ENCODE peak calls at places on chromosomes 7 and 10, in five cellular contexts. C is transverse colon, V is neural crest cell, I is Caco-2, P is breast epithelium. H is an unnamed sample.

GRCh38 chr10:82037076-82037475 is 162.1 kb downstream of the NRG3 start:
- DNase-seq in I (no peak), P (peak; percentile 74), V (no peak), C (no peak), H (no peak)

GRCh38 chr10:116848032-116848911 is 1.0 kb upstream of the ENO4 start:
- DNase-seq in V (no peak), P (no peak), I (no peak), C (peak; percentile 24), H (no peak)

GRCh38 chr10:112687647-112688046 is 240.6 kb downstream of the VTI1A start:
- DNase-seq in I (no peak), C (no peak), P (no peak), V (no peak), H (no peak)

GRCh38 chr7:139495726-139496125 is 12.3 kb upstream of the KLRG2 start:
- DNase-seq in C (no peak), V (no peak), I (no peak), P (no peak), H (no peak)

GRCh38 chr7:46569117-46569433 is 648.0 kb upstream of the IGFBP3 start:
- DNase-seq in I (peak; percentile 56), C (no peak), P (no peak), V (no peak), H (no peak)

GRCh38 chr7:155378580-155378934 is 79.4 kb upstream of the EN2 start:
- DNase-seq in I (no peak), P (no peak), C (no peak), V (no peak), H (no peak)

GRCh38 chr10:77993612-77994011 is 35.7 kb downstream of the POLR3A start:
- DNase-seq in P (no peak), V (no peak), C (no peak), I (no peak), H (no peak)

GRCh38 chr7:43678315-43678714 is 51.0 kb downstream of the COA1 start:
- DNase-seq in C (no peak), I (no peak), V (no peak), P (no peak), H (no peak)

GRCh38 chr10:6505300-6505699 is 74.8 kb downstream of the PRKCQ start:
- DNase-seq in P (no peak), V (no peak), C (no peak), I (no peak), H (no peak)

DNA sequence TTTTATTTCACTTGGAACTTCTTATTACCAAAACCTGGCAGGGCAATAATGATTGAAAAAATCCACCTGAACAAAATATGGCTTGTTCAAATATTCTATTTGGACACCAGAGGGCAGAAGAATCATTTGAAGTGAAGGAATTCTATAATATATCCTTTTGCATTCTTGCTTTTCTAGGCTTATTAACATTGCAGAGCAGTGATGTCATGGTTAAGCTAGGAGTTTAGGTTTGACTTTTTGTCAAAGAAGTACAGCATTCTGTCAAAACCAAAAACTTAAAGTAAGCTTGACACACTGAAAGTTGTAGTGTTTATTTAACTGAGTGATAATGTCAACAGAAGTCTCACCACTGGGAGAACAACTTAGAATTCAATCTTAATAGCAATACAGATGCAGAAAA is 156.0 kb downstream of the SEMA3D start:
- DNase-seq in I (no peak), P (no peak), V (no peak), C (no peak), H (no peak)
- TF ChIP-seq CTCF in I (peak; percentile 65), P (peak; percentile 40), V (peak; percentile 80), C (no peak), H (peak; percentile 74)

GRCh38 chr10:26334232-26334931 is 103.8 kb upstream of the APBB1IP start:
- DNase-seq in P (no peak), C (no peak), I (no peak), V (no peak), H (no peak)
- TF ChIP-seq CTCF in P (no peak), C (no peak), I (no peak), V (no peak), H (no peak)

DNA sequence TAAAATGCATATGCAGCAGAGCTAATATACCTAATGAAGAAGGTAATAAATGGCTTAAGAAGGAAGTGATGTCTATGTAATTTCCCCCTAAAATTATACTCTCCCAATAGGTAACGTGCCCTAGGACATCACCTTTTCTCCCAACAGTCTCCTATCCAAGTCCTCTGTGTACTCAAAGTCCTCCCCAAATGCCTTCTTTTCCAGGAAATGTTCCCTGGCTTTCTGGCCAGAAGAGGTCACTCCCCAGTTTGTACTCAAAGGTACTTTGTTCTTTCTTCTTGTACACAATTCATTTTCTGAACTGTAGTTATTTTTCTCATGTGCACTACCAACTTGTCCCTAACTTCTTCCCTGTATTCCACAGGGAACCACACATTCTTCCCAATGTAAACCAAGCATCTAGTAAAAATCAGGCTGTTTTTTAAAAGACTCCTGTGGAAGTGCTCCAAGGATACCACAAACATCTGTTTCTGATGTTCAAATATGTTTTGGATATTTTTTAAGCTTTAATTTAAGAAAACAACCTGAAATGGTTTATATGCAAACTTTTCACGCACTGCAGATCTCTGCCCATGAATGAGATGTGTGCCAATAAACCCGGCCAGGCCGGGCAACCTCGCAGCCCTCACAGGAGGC is 262.3 kb upstream of the KLF14 start:
- DNase-seq in C (no peak), I (no peak), P (no peak), V (no peak), H (no peak)
- TF ChIP-seq CTCF in C (no peak), I (no peak), P (no peak), V (no peak), H (no peak)

DNA sequence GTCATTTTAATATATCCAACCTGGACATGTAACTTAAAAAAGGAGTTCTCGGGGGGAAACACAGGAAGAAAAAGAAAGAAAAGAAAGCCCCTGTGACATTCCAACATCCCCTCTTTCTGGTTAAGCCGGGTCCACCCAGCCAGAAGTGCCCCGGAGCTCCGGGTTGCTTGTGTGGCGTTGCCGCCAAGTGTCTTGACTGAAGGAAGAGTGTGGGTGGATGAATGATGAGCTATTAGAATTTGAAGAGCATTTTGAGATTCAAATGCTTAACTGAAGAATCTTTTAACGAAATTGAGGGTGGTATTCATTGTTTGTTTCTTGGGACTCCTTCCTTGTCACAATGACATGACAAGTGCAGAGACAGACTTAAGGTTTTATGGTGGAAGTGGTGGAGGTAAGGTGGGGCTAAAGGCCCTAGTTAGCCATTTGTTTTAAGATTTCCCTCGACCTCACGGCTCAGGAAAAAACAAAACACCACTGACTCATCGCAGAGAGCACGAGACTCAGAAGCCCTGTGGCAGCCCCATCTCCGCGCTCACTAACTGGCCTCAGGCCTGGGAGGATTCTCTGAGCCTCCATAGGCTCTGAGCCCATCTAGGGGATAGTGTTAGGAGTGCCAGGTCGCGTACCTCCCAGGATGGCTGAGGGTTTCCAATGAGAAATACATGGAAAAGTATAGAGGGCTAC is 1.8 kb upstream of the GLI3 start:
- DNase-seq in I (no peak), C (peak; percentile 10), P (no peak), V (no peak), H (no peak)
- TF ChIP-seq CTCF in I (no peak), C (no peak), P (no peak), V (no peak), H (no peak)

GRCh38 chr10:84202349-84202748 is 8.0 kb downstream of the CDHR1 start:
- DNase-seq in V (no peak), C (peak; percentile 5), I (no peak), P (no peak), H (no peak)

GRCh38 chr10:84201682-84202081 is 7.3 kb downstream of the CDHR1 start:
- DNase-seq in V (no peak), P (no peak), C (peak; percentile 9), I (peak; percentile 13), H (no peak)

GRCh38 chr10:84200537-84201243 is 6.4 kb downstream of the CDHR1 start:
- DNase-seq in V (no peak), I (peak; percentile 17), P (no peak), C (peak; percentile 75), H (no peak)

GRCh38 chr10:84198206-84198915 is 4.0 kb downstream of the CDHR1 start:
- DNase-seq in I (peak; percentile 18), C (peak; percentile 83), V (no peak), P (no peak), H (no peak)

GRCh38 chr10:84201244-84201606 is 6.9 kb downstream of the CDHR1 start:
- DNase-seq in I (peak; percentile 19), P (no peak), C (no peak), V (no peak), H (no peak)
- TF ChIP-seq CTCF in I (no peak), P (no peak), C (peak; percentile 10), V (no peak), H (no peak)